ENCODE peak calls at places on chromosomes 11 and 22, in four cellular contexts. M, L, Q and O are unnamed samples.

GRCh38 chr22:47583959-47584562 is 821.6 kb downstream of the TBC1D22A start:
- DNase-seq in Q (no peak), L (no peak), M (no peak), O (no peak)

GRCh38 chr22:30308518-30309230 is 18.1 kb downstream of the TBC1D10A start:
- DNase-seq in Q (no peak), L (peak; percentile 58), M (no peak), O (no peak)

GRCh38 chr22:43266117-43266516 is 77.1 kb downstream of the SCUBE1 start:
- DNase-seq in M (no peak), L (no peak), Q (no peak), O (no peak)

GRCh38 chr22:48301421-48301820 is 1526.3 kb downstream of the BRD1 start:
- DNase-seq in Q (no peak), L (no peak), M (peak; percentile 28), O (no peak)

GRCh38 chr11:78299000-78299712 is 110.4 kb downstream of the USP35 start:
- DNase-seq in Q (no peak), L (no peak), M (no peak), O (no peak)

GRCh38 chr11:2428322-2428795 is 16.0 kb downstream of the TRPM5 start:
- DNase-seq in L (peak; percentile 67), Q (peak; percentile 75), M (peak; percentile 77), O (peak; percentile 82)

GRCh38 chr11:117786099-117786870 is 10.7 kb downstream of the DSCAML1 start:
- DNase-seq in Q (no peak), L (no peak), M (no peak), O (no peak)

GRCh38 chr11:60871378-60872061 is 4.2 kb downstream of the ZP1 start:
- DNase-seq in Q (peak; percentile 45), M (no peak), L (no peak), O (no peak)

GRCh38 chr11:4607111-4607510 is 920 bp downstream of the TRIM68 start:
- DNase-seq in Q (no peak), L (no peak), M (no peak), O (no peak)

GRCh38 chr11:36002196-36002595 is 58.3 kb downstream of the LDLRAD3 start:
- DNase-seq in M (no peak), Q (no peak), L (no peak), O (no peak)

GRCh38 chr11:116990811-116991210 is 107.4 kb downstream of the SIK3 start:
- DNase-seq in M (no peak), Q (no peak), L (no peak), O (no peak)

GRCh38 chr11:34296412-34296811 is 61.4 kb downstream of the ABTB2 start:
- DNase-seq in Q (no peak), M (no peak), L (no peak), O (no peak)

GRCh38 chr22:42881298-42881697 is 24.2 kb upstream of the ARFGAP3 start:
- DNase-seq in M (no peak), L (no peak), Q (no peak), O (peak; percentile 47)

GRCh38 chr11:2298795-2299747 is 2.6 kb downstream of the C11orf21 start:
- DNase-seq in M (peak; percentile 58), L (no peak), Q (no peak), O (peak; percentile 48)

GRCh38 chr11:40338739-40339138 is 1120.7 kb downstream of the LRRC4C start:
- DNase-seq in Q (no peak), L (no peak), M (no peak), O (no peak)

GRCh38 chr22:19981961-19982920 is 34.4 kb downstream of the ARVCF start:
- DNase-seq in M (no peak), Q (no peak), L (no peak), O (peak; percentile 15)

GRCh38 chr22:38007330-38007902 is 23.1 kb upstream of the SOX10 start:
- DNase-seq in Q (no peak), M (no peak), L (no peak), O (no peak)

GRCh38 chr11:69840371-69841169 is 21.4 kb upstream of the FGF3 start:
- DNase-seq in Q (no peak), M (no peak), L (no peak), O (peak; percentile 49)

GRCh38 chr11:68841718-68842426 is at the start of gene CPT1A:
- DNase-seq in M (peak; percentile 78), Q (peak; percentile 85), L (peak; percentile 64), O (peak; percentile 89)

GRCh38 chr11:125180413-125181305 is 16.1 kb downstream of the PKNOX2 start:
- DNase-seq in M (no peak), Q (no peak), L (no peak), O (no peak)

GRCh38 chr11:104033134-104033533 is 3.3 kb upstream of the DDI1 start:
- DNase-seq in L (no peak), Q (peak; percentile 11), M (no peak), O (no peak)

GRCh38 chr11:86574493-86575207 is 97.8 kb downstream of the ME3 start:
- DNase-seq in L (no peak), Q (no peak), M (peak; percentile 39), O (no peak)

GRCh38 chr11:111001091-111001430 is 244.5 kb upstream of the POU2AF2 start:
- DNase-seq in L (no peak), M (no peak), Q (no peak), O (no peak)

GRCh38 chr11:47148903-47149535 is 27.7 kb downstream of the ARFGAP2 start:
- DNase-seq in Q (peak; percentile 46), M (no peak), L (no peak), O (no peak)

GRCh38 chr11:72921028-72921716 is 107.0 kb downstream of the ATG16L2 start:
- DNase-seq in M (no peak), L (no peak), Q (no peak), O (no peak)

GRCh38 chr11:61526229-61526628 is 17.7 kb downstream of the LRRC10B start:
- DNase-seq in M (no peak), L (no peak), Q (no peak), O (no peak)

GRCh38 chr22:17496843-17497242 is 66.5 kb upstream of the SLC25A18 start:
- DNase-seq in Q (no peak), L (no peak), M (no peak), O (no peak)

GRCh38 chr11:133900176-133901105 is 55.1 kb upstream of the SPATA19 start:
- DNase-seq in Q (peak; percentile 1), M (no peak), L (no peak), O (no peak)

GRCh38 chr11:66264893-66265292 is 3.5 kb upstream of the RAB1B start:
- DNase-seq in L (no peak), Q (no peak), M (no peak), O (no peak)

GRCh38 chr11:108697872-108698473 is 33.1 kb downstream of the DDX10 start:
- DNase-seq in L (peak; percentile 29), Q (peak; percentile 45), M (peak; percentile 45), O (no peak)

GRCh38 chr11:46360878-46361277 is 13.6 kb downstream of the DGKZ start:
- DNase-seq in M (no peak), Q (no peak), L (no peak), O (no peak)

GRCh38 chr22:43118953-43119458 is 8.5 kb downstream of the BIK start:
- DNase-seq in Q (no peak), L (peak; percentile 63), M (no peak), O (no peak)

GRCh38 chr11:130815074-130815802 is 101.0 kb downstream of the SNX19 start:
- DNase-seq in M (no peak), L (no peak), Q (no peak), O (no peak)

GRCh38 chr11:130816941-130817607 is 99.2 kb downstream of the SNX19 start:
- DNase-seq in Q (no peak), L (no peak), M (no peak), O (no peak)

GRCh38 chr11:130817608-130817944 is 98.7 kb downstream of the SNX19 start:
- DNase-seq in Q (no peak), M (no peak), L (no peak), O (no peak)

GRCh38 chr11:130815921-130816320 is 100.4 kb downstream of the SNX19 start:
- DNase-seq in L (no peak), M (no peak), Q (no peak), O (no peak)

DNA sequence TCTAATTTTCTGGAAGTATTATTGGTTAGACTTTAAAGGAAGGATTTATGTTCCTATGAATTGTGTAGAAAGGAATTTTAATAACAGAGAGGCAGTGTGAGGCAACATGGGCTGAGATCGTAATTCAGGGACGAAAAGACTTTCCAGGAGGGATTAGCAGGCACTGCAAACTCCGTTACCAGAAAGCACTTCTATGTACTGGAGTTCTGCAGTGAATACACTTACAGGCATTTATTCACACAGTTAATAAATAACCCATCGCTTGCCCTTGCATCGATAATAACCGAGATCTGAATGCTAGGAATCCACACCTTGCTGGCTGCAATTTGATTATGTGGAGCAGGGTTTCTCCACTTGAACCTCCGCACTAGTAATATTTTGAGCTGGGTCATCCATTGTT is 99.8 kb downstream of the SNX19 start:
- DNase-seq in Q (no peak), M (no peak), L (no peak), O (no peak)
- TF ChIP-seq POLR2A in Q (no peak), M (no peak), L (no peak), O (no peak)

GRCh38 chr11:67635231-67635521 is 4.4 kb downstream of the TBX10 start:
- DNase-seq in L (no peak), M (no peak), Q (no peak), O (no peak)

GRCh38 chr11:67633758-67634365 is 4.1 kb upstream of the NUDT8 start:
- DNase-seq in Q (no peak), L (no peak), M (no peak), O (peak; percentile 28)

GRCh38 chr11:67632982-67633755 is 3.4 kb upstream of the NUDT8 start:
- DNase-seq in Q (no peak), M (no peak), L (no peak), O (peak; percentile 47)

GRCh38 chr11:67632175-67632981 is 2.6 kb upstream of the NUDT8 start:
- DNase-seq in Q (no peak), M (no peak), L (no peak), O (peak; percentile 96)

GRCh38 chr11:67634366-67635230 is 4.9 kb upstream of the NUDT8 start:
- DNase-seq in Q (no peak), M (no peak), L (no peak), O (no peak)
- TF ChIP-seq POLR2A in Q (no peak), M (no peak), L (no peak), O (no peak)

GRCh38 chr11:95791385-95792033 is 1.2 kb downstream of the CEP57 start:
- DNase-seq in M (no peak), L (no peak), Q (no peak), O (no peak)

GRCh38 chr11:95789506-95790122 is at the start of gene FAM76B:
- DNase-seq in M (peak; percentile 98), Q (peak; percentile 97), L (peak; percentile 72), O (peak; percentile 98)

GRCh38 chr11:95790123-95790932 is at the start of gene CEP57:
- DNase-seq in Q (peak; percentile 97), M (peak; percentile 97), L (peak; percentile 54), O (peak; percentile 94)

GRCh38 chr11:95790933-95791247 is 592 bp downstream of the CEP57 start:
- DNase-seq in Q (peak; percentile 54), M (peak; percentile 64), L (no peak), O (peak; percentile 82)

GRCh38 chr11:95788921-95789505 is 569 bp downstream of the FAM76B start:
- DNase-seq in L (peak; percentile 14), M (peak; percentile 6), Q (peak; percentile 7), O (no peak)
- TF ChIP-seq POLR2A in L (peak; percentile 76), M (no peak), Q (no peak), O (no peak)

GRCh38 chr11:93740031-93740801 is 1.1 kb downstream of the TAF1D start:
- DNase-seq in L (no peak), Q (peak; percentile 8), M (no peak), O (no peak)
- TF ChIP-seq POLR2A in L (peak; percentile 46), Q (no peak), M (no peak), O (no peak)